ENCODE peak calls at places on chromosomes 13 and 19, in seven cellular contexts. B is endothelial cell of umbilical vein; L is breast epithelium; S is CD8-positive, alpha-beta T cell; W is ascending aorta; N is Panc1; E is adrenal gland. P is an unnamed sample.

GRCh38 chr19:57512845-57513244 is 13.1 kb downstream of the ZNF773 start:
- DNase-seq in B (no peak), L (no peak), S (no peak), W (no peak), N (no peak), E (no peak), P (no peak)

GRCh38 chr13:73284475-73284874 is 225.7 kb downstream of the KLF5 start:
- DNase-seq in B (no peak), L (no peak), S (no peak), W (no peak), N (no peak), E (no peak), P (no peak)

GRCh38 chr13:45143346-45143751 is 23.0 kb downstream of the GTF2F2 start:
- DNase-seq in B (no peak), L (no peak), S (no peak), W (no peak), N (no peak), E (no peak), P (no peak)

GRCh38 chr19:48853483-48853882 is 14.9 kb downstream of the PLEKHA4 start:
- DNase-seq in B (no peak), L (no peak), S (no peak), W (no peak), N (no peak), E (no peak), P (no peak)

GRCh38 chr13:108895220-108895704 is 265.9 kb downstream of the MYO16 start:
- DNase-seq in B (peak; percentile 47), L (no peak), S (no peak), W (no peak), N (no peak), E (no peak), P (no peak)

GRCh38 chr19:46602392-46603194 is 1.5 kb downstream of the CALM3 start:
- DNase-seq in B (no peak), L (peak; percentile 17), S (no peak), W (peak; percentile 72), N (no peak), E (peak; percentile 80), P (no peak)

GRCh38 chr13:108342369-108343289 is 73.1 kb downstream of the TNFSF13B start:
- DNase-seq in B (peak; percentile 6), L (no peak), S (no peak), W (no peak), N (peak; percentile 4), E (no peak), P (no peak)

GRCh38 chr13:26867451-26868067 is 107.0 kb upstream of the GPR12 start:
- DNase-seq in B (peak; percentile 38), L (no peak), S (no peak), W (no peak), N (no peak), E (no peak), P (no peak)

GRCh38 chr13:32530841-32531253 is 7.7 kb downstream of the N4BP2L2 start:
- DNase-seq in B (peak; percentile 31), L (no peak), S (no peak), W (no peak), N (no peak), E (no peak), P (peak; percentile 12)

GRCh38 chr13:114077938-114078335 is 54.5 kb downstream of the RASA3 start:
- DNase-seq in B (no peak), L (no peak), S (no peak), W (peak; percentile 63), N (no peak), E (peak; percentile 84), P (no peak)

GRCh38 chr19:14349426-14349825 is 31.8 kb upstream of the ADGRE5 start:
- DNase-seq in B (no peak), L (no peak), S (no peak), W (no peak), N (no peak), E (no peak), P (no peak)

GRCh38 chr13:51882570-51883225 is 20.9 kb downstream of the CCDC70 start:
- DNase-seq in B (no peak), L (no peak), S (no peak), W (no peak), N (no peak), E (no peak), P (no peak)

GRCh38 chr19:10353793-10354391 is 14.5 kb upstream of the ICAM3 start:
- DNase-seq in B (peak; percentile 33), L (no peak), S (peak; percentile 31), W (no peak), N (no peak), E (peak; percentile 95), P (no peak)

GRCh38 chr19:38759590-38760003 is 13.7 kb downstream of the LGALS7 start:
- DNase-seq in B (no peak), L (peak; percentile 39), S (no peak), W (no peak), N (no peak), E (peak; percentile 84), P (no peak)

GRCh38 chr19:44777715-44778347 is at the start of gene CBLC:
- DNase-seq in B (no peak), L (peak; percentile 82), S (no peak), W (no peak), N (no peak), E (no peak), P (peak; percentile 88)

GRCh38 chr19:18781885-18782527 is 9.1 kb downstream of the COMP start:
- DNase-seq in B (no peak), L (no peak), S (no peak), W (no peak), N (no peak), E (no peak), P (no peak)

GRCh38 chr19:18784786-18785120 is 6.4 kb downstream of the COMP start:
- DNase-seq in B (no peak), L (no peak), S (no peak), W (no peak), N (no peak), E (no peak), P (no peak)

GRCh38 chr19:18782559-18783225 is 8.4 kb downstream of the COMP start:
- DNase-seq in B (no peak), L (no peak), S (no peak), W (no peak), N (no peak), E (no peak), P (no peak)

GRCh38 chr19:18783958-18784785 is 6.9 kb downstream of the COMP start:
- DNase-seq in B (no peak), L (no peak), S (no peak), W (no peak), N (no peak), E (no peak), P (no peak)

DNA sequence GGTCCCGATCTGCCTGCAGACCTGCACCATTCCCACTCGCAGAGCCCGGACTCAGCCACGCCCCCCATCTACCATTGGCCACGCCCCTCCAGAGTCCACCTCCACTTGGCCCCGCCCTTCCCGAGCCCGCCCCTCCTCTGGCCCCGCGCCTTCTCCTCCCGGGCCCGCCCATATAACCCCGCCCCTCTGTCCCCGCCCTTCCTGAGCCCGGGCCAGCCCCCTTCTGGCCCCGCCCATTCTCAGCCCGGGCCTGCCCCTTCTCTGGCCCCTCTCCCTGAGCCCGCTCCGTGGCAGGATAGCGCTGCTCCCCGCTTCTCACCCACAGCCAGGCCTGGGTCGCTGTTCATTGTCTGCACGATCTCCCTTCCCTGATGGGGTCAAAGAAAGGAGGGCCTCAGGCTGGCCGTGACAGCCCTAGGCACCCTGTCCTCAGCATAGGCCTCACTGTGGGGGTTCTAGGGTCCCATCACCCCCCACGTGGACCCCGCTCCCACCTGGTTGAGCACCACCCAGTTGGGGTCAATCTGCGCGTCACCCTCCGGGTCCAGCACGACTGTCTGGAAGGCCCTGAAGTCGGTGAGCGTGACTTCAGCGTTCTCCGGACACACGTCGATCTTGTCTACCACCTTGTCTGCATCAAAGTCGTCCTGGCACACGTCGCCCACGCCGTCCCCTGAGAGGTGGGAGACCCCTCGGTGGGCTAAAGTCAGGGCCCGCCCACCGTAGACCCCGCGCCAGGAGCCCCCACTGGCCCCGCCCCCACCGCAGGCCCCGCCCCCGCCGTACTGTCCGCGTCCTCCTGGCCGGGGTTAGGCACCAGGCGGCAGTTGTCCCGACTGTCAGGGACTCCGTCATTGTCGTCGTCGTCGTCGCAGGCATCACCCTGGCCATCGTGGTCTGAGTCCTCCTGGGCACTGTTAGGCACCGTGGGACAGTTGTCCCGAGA is 5.7 kb downstream of the COMP start:
- DNase-seq in B (peak; percentile 34), L (no peak), S (peak; percentile 66), W (peak; percentile 80), N (no peak), E (no peak), P (peak; percentile 40)
- H3K4me3 ChIP-seq in B (no peak overlapping the region), L (peak overlapping the region; percentile 18), S (no peak overlapping the region), W (no peak overlapping the region), N (peak overlapping the region; percentile 30), E (no peak overlapping the region), P (no peak overlapping the region)

DNA sequence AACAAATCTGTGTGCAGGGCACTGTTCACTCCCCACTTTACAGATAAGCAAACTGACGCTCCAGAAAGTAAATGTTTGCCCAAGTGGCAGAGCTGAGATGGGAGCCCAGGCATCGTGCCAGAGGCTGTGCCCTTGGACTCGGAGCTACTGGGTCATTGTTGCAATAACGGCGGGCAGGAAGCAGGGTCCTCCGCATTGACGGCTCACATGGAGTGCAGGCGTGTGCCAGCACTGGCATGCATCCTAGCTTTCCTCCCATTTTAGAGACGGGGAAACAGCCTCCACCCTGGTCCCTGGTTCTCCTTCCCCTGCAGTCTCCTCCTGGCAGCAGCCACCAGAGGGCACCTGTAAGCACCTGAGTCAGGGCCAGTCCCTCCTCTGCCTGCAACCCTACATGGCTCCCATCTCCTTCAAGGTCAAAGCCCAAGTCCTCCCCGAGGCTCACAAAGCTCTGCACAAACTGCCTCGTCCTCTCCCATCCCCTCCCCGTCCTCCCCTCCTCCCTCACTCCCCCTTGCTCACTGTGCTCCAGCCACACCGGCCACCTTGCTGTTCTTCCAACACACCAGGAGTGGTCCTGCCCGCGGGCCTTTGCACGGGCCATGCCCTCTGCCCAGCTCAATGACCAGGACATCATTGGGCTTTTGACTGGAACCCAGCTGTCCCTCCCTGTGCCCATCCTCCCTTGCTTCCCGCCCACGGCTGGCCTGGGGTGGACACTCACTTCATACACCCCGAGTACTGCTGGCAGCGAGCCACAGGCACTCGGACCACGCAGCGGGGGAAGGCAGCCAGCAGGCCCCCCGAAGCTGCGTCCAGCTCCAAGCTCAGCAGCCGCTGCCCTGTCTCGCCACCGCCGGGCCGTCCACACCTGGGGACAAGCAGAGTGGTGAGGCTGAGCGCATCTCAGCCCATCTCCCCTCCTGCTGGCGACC is 7.7 kb upstream of the LRG1 start:
- DNase-seq in B (peak; percentile 26), L (no peak), S (no peak), W (no peak), N (no peak), E (peak; percentile 74), P (no peak)
- TF ChIP-seq CTCF in B (peak; percentile 60), L (no peak), S (no peak), W (no peak), N (peak; percentile 63), E (no peak), P (no peak)

GRCh38 chr19:42473686-42474085 is 30.9 kb upstream of the CXCL17 start:
- DNase-seq in B (no peak), L (no peak), S (no peak), W (no peak), N (no peak), E (no peak), P (no peak)
- H3K27ac ChIP-seq in B (no peak overlapping the region), L (no peak overlapping the region), S (no peak overlapping the region), W (no peak overlapping the region), N (no peak overlapping the region), E (no peak overlapping the region), P (no peak overlapping the region)

DNA sequence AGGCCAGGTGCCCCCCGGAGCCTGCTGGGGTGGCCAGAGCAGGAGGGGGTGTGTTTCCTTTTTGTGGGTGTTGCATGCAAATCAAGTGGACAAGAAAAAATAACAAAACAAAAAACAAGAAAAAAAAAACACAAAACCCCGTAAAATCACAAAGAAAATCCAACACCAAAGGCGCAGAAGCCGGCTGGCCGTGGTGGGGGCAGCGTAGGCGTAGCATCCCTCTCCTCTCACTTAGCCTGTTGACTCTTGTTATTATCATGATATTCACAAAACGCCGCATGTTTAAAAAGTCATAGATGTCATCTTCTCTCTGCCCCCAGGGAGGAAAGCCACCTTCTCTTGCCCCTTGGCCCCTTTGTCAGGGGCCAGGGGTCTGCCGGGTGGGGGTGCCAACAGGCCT is 978 bp upstream of the TGFBR3L start:
- DNase-seq in B (no peak), L (no peak), S (no peak), W (no peak), N (no peak), E (no peak), P (no peak)
- H3K4me3 ChIP-seq in B (no peak overlapping the region), L (no peak overlapping the region), S (no peak overlapping the region), W (no peak overlapping the region), N (no peak overlapping the region), E (no peak overlapping the region), P (no peak overlapping the region)

P was measured in prostate gland.